ENCODE peak calls at places on chromosomes 4 and X, in six cellular contexts. One of them, this sample, is unnamed.

GRCh38 chr4:8495803-8496202 is 55.2 kb downstream of the TRMT44 start:
- DNase-seq in foreskin fibroblast: no peak
- DNase-seq in K562: peak
- DNase-seq in GM12864: no peak
- DNase-seq in kidney epithelial cell: no peak
- DNase-seq in astrocyte: no peak
- DNase-seq in this sample: no peak

GRCh38 chr4:82891728-82892466 is 944 bp upstream of the SEC31A start:
- DNase-seq in foreskin fibroblast: no peak
- DNase-seq in K562: no peak
- DNase-seq in GM12864: no peak
- DNase-seq in kidney epithelial cell: no peak
- DNase-seq in astrocyte: no peak
- DNase-seq in this sample: no peak

GRCh38 chrX:38426785-38427184 is 74.4 kb downstream of the OTC start:
- DNase-seq in foreskin fibroblast: no peak
- DNase-seq in K562: no peak
- DNase-seq in GM12864: no peak
- DNase-seq in kidney epithelial cell: no peak
- DNase-seq in astrocyte: no peak
- DNase-seq in this sample: no peak

GRCh38 chrX:15511563-15511962 is 11.0 kb downstream of the BMX start:
- DNase-seq in foreskin fibroblast: no peak
- DNase-seq in K562: no peak
- DNase-seq in GM12864: no peak
- DNase-seq in kidney epithelial cell: no peak
- DNase-seq in astrocyte: no peak
- DNase-seq in this sample: no peak

GRCh38 chr4:145154573-145154972 is 25.8 kb downstream of the OTUD4 start:
- DNase-seq in foreskin fibroblast: no peak
- DNase-seq in K562: no peak
- DNase-seq in GM12864: no peak
- DNase-seq in kidney epithelial cell: no peak
- DNase-seq in astrocyte: peak
- DNase-seq in this sample: no peak

GRCh38 chr4:138911903-138912713 is 103.5 kb upstream of the NOCT start:
- DNase-seq in foreskin fibroblast: no peak
- DNase-seq in K562: no peak
- DNase-seq in GM12864: no peak
- DNase-seq in kidney epithelial cell: no peak
- DNase-seq in astrocyte: no peak
- DNase-seq in this sample: no peak

GRCh38 chr4:39994356-39994755 is 16.6 kb upstream of the PDS5A start:
- DNase-seq in foreskin fibroblast: no peak
- DNase-seq in K562: no peak
- DNase-seq in GM12864: no peak
- DNase-seq in kidney epithelial cell: no peak
- DNase-seq in astrocyte: no peak
- DNase-seq in this sample: no peak

GRCh38 chr4:80918004-80918403 is 112.5 kb upstream of the BMP3 start:
- DNase-seq in foreskin fibroblast: peak
- DNase-seq in K562: no peak
- DNase-seq in GM12864: no peak
- DNase-seq in kidney epithelial cell: no peak
- DNase-seq in astrocyte: no peak
- DNase-seq in this sample: no peak

GRCh38 chr4:143178923-143179322 is 5.8 kb upstream of the USP38 start:
- DNase-seq in foreskin fibroblast: no peak
- DNase-seq in K562: no peak
- DNase-seq in GM12864: no peak
- DNase-seq in kidney epithelial cell: no peak
- DNase-seq in astrocyte: no peak
- DNase-seq in this sample: no peak

GRCh38 chr4:108270466-108271450 is 102.0 kb upstream of the LEF1 start:
- DNase-seq in foreskin fibroblast: peak
- DNase-seq in K562: no peak
- DNase-seq in GM12864: no peak
- DNase-seq in kidney epithelial cell: peak
- DNase-seq in astrocyte: peak
- DNase-seq in this sample: peak

GRCh38 chr4:14335872-14336271 is 666.4 kb upstream of the CPEB2 start:
- DNase-seq in foreskin fibroblast: no peak
- DNase-seq in K562: no peak
- DNase-seq in GM12864: no peak
- DNase-seq in kidney epithelial cell: no peak
- DNase-seq in astrocyte: no peak
- DNase-seq in this sample: no peak

GRCh38 chr4:169017971-169018370 is 7.9 kb upstream of the CBR4 start:
- DNase-seq in foreskin fibroblast: no peak
- DNase-seq in K562: no peak
- DNase-seq in GM12864: no peak
- DNase-seq in kidney epithelial cell: no peak
- DNase-seq in astrocyte: no peak
- DNase-seq in this sample: no peak

GRCh38 chrX:16484338-16484737 is 165.6 kb upstream of the S100G start:
- DNase-seq in foreskin fibroblast: peak
- DNase-seq in K562: no peak
- DNase-seq in GM12864: no peak
- DNase-seq in kidney epithelial cell: peak
- DNase-seq in astrocyte: peak
- DNase-seq in this sample: peak

GRCh38 chr4:71994559-71994958 is 37.2 kb upstream of the NPFFR2 start:
- DNase-seq in foreskin fibroblast: no peak
- DNase-seq in K562: no peak
- DNase-seq in GM12864: no peak
- DNase-seq in kidney epithelial cell: no peak
- DNase-seq in astrocyte: no peak
- DNase-seq in this sample: no peak

GRCh38 chr4:12716896-12717295 is 767.2 kb downstream of the RAB28 start:
- DNase-seq in foreskin fibroblast: no peak
- DNase-seq in K562: no peak
- DNase-seq in GM12864: no peak
- DNase-seq in kidney epithelial cell: no peak
- DNase-seq in astrocyte: no peak
- DNase-seq in this sample: no peak

GRCh38 chr4:150348079-150348478 is 233.9 kb upstream of the MAB21L2 start:
- DNase-seq in foreskin fibroblast: peak
- DNase-seq in K562: no peak
- DNase-seq in GM12864: no peak
- DNase-seq in kidney epithelial cell: peak
- DNase-seq in astrocyte: peak
- DNase-seq in this sample: no peak

GRCh38 chrX:40008841-40009461 is 88.8 kb downstream of the BCOR start:
- DNase-seq in foreskin fibroblast: no peak
- DNase-seq in K562: no peak
- DNase-seq in GM12864: no peak
- DNase-seq in kidney epithelial cell: no peak
- DNase-seq in astrocyte: no peak
- DNase-seq in this sample: no peak

GRCh38 chr4:15414601-15415091 is 13.2 kb upstream of the C1QTNF7 start:
- DNase-seq in foreskin fibroblast: peak
- DNase-seq in K562: no peak
- DNase-seq in GM12864: no peak
- DNase-seq in kidney epithelial cell: no peak
- DNase-seq in astrocyte: peak
- DNase-seq in this sample: no peak

GRCh38 chr4:158710814-158711213 is 12.4 kb downstream of the PPID start:
- DNase-seq in foreskin fibroblast: no peak
- DNase-seq in K562: no peak
- DNase-seq in GM12864: no peak
- DNase-seq in kidney epithelial cell: no peak
- DNase-seq in astrocyte: peak
- DNase-seq in this sample: no peak

GRCh38 chrX:53223955-53224859 is 800 bp downstream of the KDM5C start:
- DNase-seq in foreskin fibroblast: peak
- DNase-seq in K562: peak
- DNase-seq in GM12864: no peak
- DNase-seq in kidney epithelial cell: peak
- DNase-seq in astrocyte: peak
- DNase-seq in this sample: no peak

GRCh38 chr4:102642571-102643298 is 118.0 kb downstream of the MANBA start:
- DNase-seq in foreskin fibroblast: peak
- DNase-seq in K562: no peak
- DNase-seq in GM12864: no peak
- DNase-seq in kidney epithelial cell: no peak
- DNase-seq in astrocyte: peak
- DNase-seq in this sample: no peak

GRCh38 chr4:152166567-152166966 is 369.3 kb downstream of the FBXW7 start:
- DNase-seq in foreskin fibroblast: no peak
- DNase-seq in K562: peak
- DNase-seq in GM12864: no peak
- DNase-seq in kidney epithelial cell: no peak
- DNase-seq in astrocyte: no peak
- DNase-seq in this sample: no peak

GRCh38 chrX:153981771-153982533 is 9.4 kb downstream of the TMEM187 start:
- DNase-seq in foreskin fibroblast: no peak
- DNase-seq in K562: no peak
- DNase-seq in GM12864: no peak
- DNase-seq in kidney epithelial cell: no peak
- DNase-seq in astrocyte: no peak
- DNase-seq in this sample: no peak

GRCh38 chrX:16002185-16002584 is 121.2 kb upstream of the GRPR start:
- DNase-seq in foreskin fibroblast: no peak
- DNase-seq in K562: no peak
- DNase-seq in GM12864: no peak
- DNase-seq in kidney epithelial cell: no peak
- DNase-seq in astrocyte: no peak
- DNase-seq in this sample: no peak

GRCh38 chr4:20616848-20617247 is 83.4 kb upstream of the PACRGL start:
- DNase-seq in foreskin fibroblast: no peak
- DNase-seq in K562: no peak
- DNase-seq in GM12864: no peak
- DNase-seq in kidney epithelial cell: no peak
- DNase-seq in astrocyte: no peak
- DNase-seq in this sample: no peak

GRCh38 chr4:7073526-7074390 is 5.9 kb upstream of the GRPEL1 start:
- DNase-seq in foreskin fibroblast: peak
- DNase-seq in K562: peak
- DNase-seq in GM12864: no peak
- DNase-seq in kidney epithelial cell: no peak
- DNase-seq in astrocyte: peak
- DNase-seq in this sample: peak

DNA sequence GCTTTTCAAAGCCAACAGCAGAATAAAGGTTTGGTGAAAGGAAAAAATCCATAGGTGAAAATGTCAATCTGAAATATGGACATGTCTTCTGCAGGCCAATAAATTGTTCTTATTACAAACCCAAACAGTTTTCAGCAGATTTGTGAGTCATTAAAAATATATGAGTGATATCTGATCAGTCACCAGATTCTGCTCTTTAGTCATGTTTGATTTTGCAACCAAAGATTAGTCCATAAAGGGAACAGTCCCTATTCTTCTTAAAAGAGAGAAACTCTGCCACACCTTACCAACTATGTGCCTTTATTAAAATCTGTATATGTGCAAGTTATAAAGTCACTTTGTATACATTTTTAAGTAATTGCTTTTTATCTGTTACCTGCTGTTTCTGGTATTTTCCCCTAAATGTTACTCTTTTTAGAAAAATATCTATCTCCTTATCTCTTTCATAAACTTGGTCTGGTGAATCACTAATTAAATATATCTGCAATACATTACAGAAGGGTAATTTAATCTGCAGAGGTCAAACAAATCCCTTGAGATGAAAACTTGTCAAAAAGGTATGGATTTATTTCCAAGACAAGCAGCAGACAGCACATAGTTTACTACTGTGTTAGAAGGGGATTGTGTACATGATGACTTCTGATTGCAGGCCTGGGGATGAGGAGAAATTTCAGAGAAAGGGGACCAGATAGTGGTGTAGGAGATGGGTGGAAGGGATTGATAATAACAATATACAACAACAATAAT is 322.9 kb upstream of the NWD2 start:
- DNase-seq in foreskin fibroblast: no peak
- DNase-seq in K562: no peak
- DNase-seq in GM12864: no peak
- DNase-seq in kidney epithelial cell: no peak
- DNase-seq in astrocyte: no peak
- DNase-seq in this sample: no peak
- H3K4me3 ChIP-seq in foreskin fibroblast: no peak
- H3K4me3 ChIP-seq in K562: no peak
- H3K4me3 ChIP-seq in GM12864: no peak
- H3K4me3 ChIP-seq in kidney epithelial cell: no peak
- H3K4me3 ChIP-seq in astrocyte: no peak
- H3K4me3 ChIP-seq in this sample: no peak

GRCh38 chr4:170491981-170492380 is 402.2 kb upstream of the AADAT start:
- DNase-seq in foreskin fibroblast: no peak
- DNase-seq in K562: no peak
- DNase-seq in GM12864: no peak
- DNase-seq in kidney epithelial cell: no peak
- DNase-seq in astrocyte: no peak
- DNase-seq in this sample: no peak

GRCh38 chr4:170497105-170497504 is 407.3 kb upstream of the AADAT start:
- DNase-seq in foreskin fibroblast: no peak
- DNase-seq in K562: no peak
- DNase-seq in GM12864: no peak
- DNase-seq in kidney epithelial cell: no peak
- DNase-seq in astrocyte: no peak
- DNase-seq in this sample: no peak

GRCh38 chr4:170497729-170498128 is 408.0 kb upstream of the AADAT start:
- DNase-seq in foreskin fibroblast: no peak
- DNase-seq in K562: no peak
- DNase-seq in GM12864: no peak
- DNase-seq in kidney epithelial cell: no peak
- DNase-seq in astrocyte: no peak
- DNase-seq in this sample: no peak
- H3K4me3 ChIP-seq in foreskin fibroblast: no peak
- H3K4me3 ChIP-seq in K562: no peak
- H3K4me3 ChIP-seq in GM12864: no peak
- H3K4me3 ChIP-seq in kidney epithelial cell: no peak
- H3K4me3 ChIP-seq in astrocyte: no peak
- H3K4me3 ChIP-seq in this sample: no peak

GRCh38 chrX:103742339-103742738 is 31.6 kb downstream of the TMEM31 start:
- DNase-seq in foreskin fibroblast: no peak
- DNase-seq in K562: no peak
- DNase-seq in GM12864: no peak
- DNase-seq in kidney epithelial cell: no peak
- DNase-seq in astrocyte: no peak
- DNase-seq in this sample: no peak
- H3K4me3 ChIP-seq in foreskin fibroblast: no peak
- H3K4me3 ChIP-seq in K562: no peak
- H3K4me3 ChIP-seq in GM12864: no peak
- H3K4me3 ChIP-seq in kidney epithelial cell: no peak
- H3K4me3 ChIP-seq in astrocyte: no peak
- H3K4me3 ChIP-seq in this sample: no peak

DNA sequence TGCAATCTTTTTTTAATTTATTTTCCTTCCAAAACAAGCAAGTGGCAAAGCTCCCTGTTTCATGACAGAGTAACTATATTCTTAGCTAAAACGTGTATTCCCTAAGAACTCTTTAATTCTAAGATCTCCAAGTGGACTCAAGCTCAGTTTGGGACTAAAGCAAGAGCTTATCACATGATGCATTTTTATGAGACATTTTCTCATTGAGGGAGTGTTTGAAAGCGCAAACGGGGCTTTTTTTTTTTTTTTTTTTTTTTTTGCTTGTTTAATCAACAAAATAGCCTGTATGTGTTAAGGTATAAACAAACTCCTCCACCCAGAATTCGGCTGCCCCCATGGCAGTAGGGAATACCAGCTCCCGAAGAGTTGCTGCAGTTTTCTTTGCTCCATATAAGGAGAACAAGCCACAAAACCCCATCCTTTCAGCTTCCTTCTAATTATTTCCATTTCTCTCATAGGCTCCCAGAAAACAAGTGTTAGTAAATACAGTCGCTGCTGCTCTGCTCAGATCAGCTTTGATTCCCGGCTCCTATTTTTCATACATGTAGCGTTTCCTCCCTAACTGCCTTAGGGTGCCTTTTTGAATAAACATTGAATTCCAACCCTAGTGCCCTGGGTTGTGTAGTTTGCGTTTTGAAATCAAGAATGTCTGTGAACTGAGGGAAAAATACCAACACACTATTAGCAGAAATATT is 669 bp upstream of the PPARGC1A start:
- DNase-seq in foreskin fibroblast: no peak
- DNase-seq in K562: no peak
- DNase-seq in GM12864: no peak
- DNase-seq in kidney epithelial cell: no peak
- DNase-seq in astrocyte: no peak
- DNase-seq in this sample: peak
- H3K4me3 ChIP-seq in foreskin fibroblast: peak
- H3K4me3 ChIP-seq in K562: no peak
- H3K4me3 ChIP-seq in GM12864: no peak
- H3K4me3 ChIP-seq in kidney epithelial cell: peak
- H3K4me3 ChIP-seq in astrocyte: peak
- H3K4me3 ChIP-seq in this sample: no peak

This sample was measured in SJSA1.